ENCODE peak calls at places on chromosomes 7 and 10, in six cellular contexts. Q is stomach; I is naive thymus-derived CD4-positive, alpha-beta T cell; L is body of pancreas; G is IMR-90; B is H9. H is an unnamed sample. For H3K27me3, the result is how much of the 10 kb centered on the place peaks cover.

GRCh38 chr10:91198781-91199180 is 21.7 kb upstream of the PCGF5 start:
- DNase-seq in L (peak), I (no peak), B (no peak), G (peak), Q (no peak), H (no peak)

GRCh38 chr7:151135866-151136514 is 31.5 kb downstream of the GBX1 start:
- DNase-seq in G (no peak), L (no peak), Q (no peak), B (no peak), I (no peak), H (no peak)

GRCh38 chr10:4351723-4352565 is 474.1 kb upstream of the AKR1E2 start:
- DNase-seq in B (no peak), Q (no peak), L (no peak), G (peak), I (no peak), H (no peak)

GRCh38 chr7:69756235-69756634 is 158.0 kb downstream of the AUTS2 start:
- DNase-seq in L (no peak), I (no peak), Q (no peak), B (no peak), G (no peak), H (no peak)

GRCh38 chr10:93716771-93717170 is 14.4 kb upstream of the FRA10AC1 start:
- DNase-seq in L (no peak), B (no peak), Q (no peak), I (no peak), G (no peak), H (no peak)

GRCh38 chr10:119817991-119818888 is 54.4 kb downstream of the MCMBP start:
- DNase-seq in B (peak), G (peak), I (no peak), Q (peak), L (peak), H (peak)

GRCh38 chr10:74888947-74889661 is 62.7 kb downstream of the KAT6B start:
- DNase-seq in Q (no peak), G (no peak), L (peak), B (no peak), I (no peak), H (no peak)

GRCh38 chr7:75565129-75565528 is 73.0 kb downstream of the SPDYE5 start:
- DNase-seq in I (no peak), Q (peak), L (peak), G (peak), B (no peak), H (peak)

GRCh38 chr7:130444230-130444629 is 3.4 kb upstream of the CEP41 start:
- DNase-seq in B (no peak), G (peak), I (no peak), L (no peak), Q (no peak), H (peak)

GRCh38 chr10:52308251-52309031 is 5.6 kb upstream of the DKK1 start:
- DNase-seq in L (peak), Q (peak), I (peak), G (peak), B (peak), H (peak)

GRCh38 chr10:11933837-11934236 is 108.8 kb downstream of the UPF2 start:
- DNase-seq in I (no peak), B (no peak), L (no peak), Q (no peak), G (no peak), H (no peak)

GRCh38 chr10:48788551-48788950 is 103.9 kb downstream of the WDFY4 start:
- DNase-seq in I (no peak), Q (no peak), B (no peak), L (no peak), G (no peak), H (no peak)

GRCh38 chr7:151514461-151515396 is 5.0 kb downstream of the RHEB start:
- DNase-seq in L (no peak), G (no peak), I (no peak), B (no peak), Q (no peak), H (no peak)

GRCh38 chr10:1624240-1624639 is 113.1 kb downstream of the ADARB2 start:
- DNase-seq in I (no peak), B (no peak), L (no peak), Q (no peak), G (no peak), H (no peak)

GRCh38 chr7:133912916-133913697 is 214.0 kb upstream of the LRGUK start:
- DNase-seq in I (no peak), G (peak), B (no peak), Q (no peak), L (no peak), H (no peak)

GRCh38 chr7:127446842-127447241 is 54.3 kb upstream of the ZNF800 start:
- DNase-seq in L (no peak), B (no peak), Q (no peak), I (no peak), G (no peak), H (no peak)

GRCh38 chr7:7799138-7799537 is 80.7 kb upstream of the RPA3 start:
- DNase-seq in B (no peak), L (no peak), I (no peak), Q (no peak), G (peak), H (no peak)

GRCh38 chr7:90563286-90563685 is 32.8 kb upstream of the CDK14 start:
- DNase-seq in G (no peak), Q (no peak), L (no peak), B (no peak), I (no peak), H (no peak)

GRCh38 chr10:30160431-30160982 is 101.1 kb upstream of the JCAD start:
- DNase-seq in Q (no peak), G (no peak), L (no peak), I (no peak), B (no peak), H (no peak)

GRCh38 chr7:101156866-101157589 is 2.8 kb downstream of the AP1S1 start:
- DNase-seq in L (no peak), G (no peak), I (no peak), B (peak), Q (no peak), H (peak)

GRCh38 chr10:130359711-130360110 is 223.5 kb downstream of the GLRX3 start:
- DNase-seq in B (no peak), Q (peak), L (no peak), G (no peak), I (no peak), H (no peak)

GRCh38 chr7:602341-603141 is 82.9 kb upstream of the PDGFA start:
- DNase-seq in L (peak), G (no peak), B (no peak), Q (no peak), I (peak), H (peak)

GRCh38 chr7:156662269-156662668 is 21.7 kb downstream of the RNF32 start:
- DNase-seq in L (no peak), G (no peak), Q (no peak), B (no peak), I (no peak), H (no peak)

GRCh38 chr7:111138196-111138569 is 47.3 kb downstream of the LRRN3 start:
- DNase-seq in Q (no peak), L (peak), B (no peak), G (peak), I (peak), H (no peak)

GRCh38 chr7:18320971-18321567 is 174.5 kb upstream of the HDAC9 start:
- DNase-seq in I (no peak), Q (no peak), B (no peak), G (peak), L (peak), H (peak)

GRCh38 chr7:100583132-100584045 is 2.5 kb downstream of the LRCH4 start:
- DNase-seq in Q (peak), L (peak), G (peak), B (peak), I (peak), H (peak)

GRCh38 chr10:11532329-11532728 is 79.1 kb downstream of the USP6NL start:
- DNase-seq in B (no peak), I (no peak), L (no peak), G (peak), Q (no peak), H (no peak)

DNA sequence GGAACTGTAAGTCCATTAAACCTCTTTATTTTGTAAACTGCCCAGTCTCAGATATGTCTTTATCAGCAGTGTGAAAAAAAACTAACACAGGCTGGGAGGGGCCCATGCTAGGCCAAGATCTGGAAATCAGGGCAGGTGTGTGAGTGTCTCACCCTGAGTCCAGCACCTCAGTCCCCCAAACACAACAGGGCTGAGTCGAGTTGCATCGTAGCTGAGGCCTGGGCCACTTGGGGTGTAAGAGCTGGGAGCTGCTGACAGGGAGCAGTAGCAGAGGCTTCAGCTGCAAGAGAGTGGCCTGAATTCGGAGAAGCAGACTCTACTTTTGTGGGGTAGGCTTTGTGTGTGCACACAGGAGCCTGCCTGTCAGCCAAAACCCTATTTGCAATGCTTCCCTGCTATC is 553.1 kb downstream of the PTPRN2 start:
- DNase-seq in Q (no peak), G (no peak), L (no peak), B (no peak), I (no peak), H (no peak)
- H3K27me3 ChIP-seq in Q (under half), G (under half), L (under half), B (under half), I (under half), H (under half)

GRCh38 chr7:139526578-139527544 is 3.4 kb downstream of the CLEC2L start:
- DNase-seq in I (no peak), G (peak), B (no peak), L (no peak), Q (no peak), H (peak)

GRCh38 chr7:139523199-139523941 is at the start of gene CLEC2L:
- DNase-seq in Q (no peak), G (no peak), I (no peak), L (no peak), B (no peak), H (peak)

GRCh38 chr7:139523988-139524815 is 717 bp downstream of the CLEC2L start:
- DNase-seq in I (no peak), G (no peak), B (no peak), L (no peak), Q (no peak), H (no peak)

GRCh38 chr7:139525750-139526149 is 2.3 kb downstream of the CLEC2L start:
- DNase-seq in L (no peak), B (no peak), G (no peak), I (no peak), Q (no peak), H (no peak)

DNA sequence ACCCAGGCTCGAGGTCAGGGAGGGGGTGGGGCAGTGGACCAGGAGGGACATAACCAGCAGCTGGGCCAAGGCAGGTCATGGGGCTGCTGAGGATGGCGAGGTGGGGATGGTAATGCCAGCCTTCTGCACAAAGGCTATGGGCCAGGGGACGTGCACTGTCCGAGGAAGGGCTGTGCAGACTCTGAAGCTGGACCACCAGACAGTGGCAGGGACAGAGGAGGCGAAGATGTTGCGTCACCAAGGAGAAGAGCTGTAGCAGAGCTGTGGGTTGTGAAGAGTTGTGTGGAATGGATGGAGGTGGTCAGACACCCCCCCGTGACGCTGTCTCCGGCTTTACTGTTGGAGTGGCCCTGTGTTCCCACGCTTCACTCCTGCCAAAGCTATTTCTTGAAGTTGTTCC is 1.8 kb downstream of the CLEC2L start:
- DNase-seq in L (no peak), G (no peak), B (no peak), Q (no peak), I (no peak), H (no peak)
- H3K27me3 ChIP-seq in L (under half), G (under half), B (under half), Q (under half), I (under half), H (under half)

DNA sequence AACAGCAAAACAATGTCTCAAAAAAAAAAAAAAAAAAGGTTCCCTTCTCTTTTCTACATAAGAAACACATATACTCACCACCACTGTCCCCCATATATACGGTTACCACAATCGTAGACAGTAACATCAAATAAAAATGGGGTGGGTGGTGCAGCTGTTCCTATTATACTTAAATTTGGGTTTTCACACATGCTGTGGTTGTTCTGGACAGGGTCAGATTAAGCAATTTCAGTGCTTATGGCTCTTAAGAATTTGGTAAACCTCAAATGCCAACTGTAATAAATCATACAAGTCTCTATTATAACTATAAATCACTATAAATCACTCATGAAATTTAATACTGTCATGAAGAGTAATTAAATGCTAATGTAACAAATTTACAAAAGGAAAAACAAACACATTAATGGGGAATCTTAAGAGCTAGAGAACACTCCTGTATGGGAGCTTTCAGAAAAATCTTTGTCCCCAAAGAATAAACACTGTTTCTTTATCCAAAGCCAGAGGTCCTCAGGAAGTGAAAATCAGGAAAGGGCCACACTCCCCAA is 143.6 kb downstream of the GLI3 start:
- DNase-seq in Q (no peak), B (no peak), I (no peak), L (no peak), G (no peak), H (no peak)
- H3K27me3 ChIP-seq in Q (under half), B (half or more), I (under half), L (under half), G (under half), H (under half)

GRCh38 chr7:31056775-31057346 is 4.8 kb downstream of the ADCYAP1R1 start:
- DNase-seq in G (no peak), I (no peak), L (no peak), Q (no peak), B (peak), H (peak)

GRCh38 chr7:31052841-31053601 is 913 bp downstream of the ADCYAP1R1 start:
- DNase-seq in B (no peak), I (no peak), Q (no peak), L (no peak), G (no peak), H (peak)

GRCh38 chr7:31053986-31054385 is 1.9 kb downstream of the ADCYAP1R1 start:
- DNase-seq in Q (no peak), I (no peak), B (no peak), G (no peak), L (no peak), H (peak)

GRCh38 chr7:31055501-31055900 is 3.4 kb downstream of the ADCYAP1R1 start:
- DNase-seq in B (no peak), Q (no peak), L (no peak), I (no peak), G (no peak), H (peak)

DNA sequence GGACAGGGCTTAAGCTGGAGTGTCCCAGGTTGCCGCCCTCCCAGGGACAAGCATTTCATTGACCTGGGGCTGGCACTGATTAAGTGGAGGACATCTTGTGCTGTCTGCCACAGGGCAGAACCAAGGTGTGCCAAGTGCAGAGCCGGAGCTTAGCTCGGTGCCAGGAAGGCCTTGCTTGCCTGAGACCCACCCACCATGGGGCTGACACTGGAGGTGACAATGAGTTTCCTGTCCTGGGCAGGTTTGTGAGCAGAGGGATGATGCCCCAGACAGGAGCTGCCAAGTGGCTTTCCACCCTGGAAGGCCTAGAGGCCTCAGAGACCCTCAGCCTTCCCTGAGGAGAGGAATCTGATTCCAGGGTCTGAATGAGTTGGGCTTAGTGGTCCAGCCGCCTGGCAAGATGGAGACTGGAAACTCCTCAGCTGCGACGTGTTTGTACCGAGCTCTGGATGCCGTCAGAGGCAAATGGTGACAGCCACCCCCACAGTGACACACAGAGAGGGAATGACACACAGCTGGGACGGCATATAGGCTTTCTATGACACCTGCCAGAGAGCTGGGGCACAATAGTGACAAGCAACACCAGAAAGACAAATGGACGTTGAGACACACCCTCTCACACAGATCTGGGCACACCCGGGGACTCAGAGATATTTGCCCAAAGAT is 2.6 kb downstream of the ADCYAP1R1 start:
- DNase-seq in L (no peak), Q (no peak), I (no peak), B (no peak), G (no peak), H (peak)
- H3K27me3 ChIP-seq in L (under half), Q (under half), I (under half), B (under half), G (under half), H (under half)

GRCh38 chr7:88758355-88759215 is 915 bp upstream of the ZNF804B start:
- DNase-seq in B (peak), Q (no peak), G (no peak), I (no peak), L (peak), H (no peak)

GRCh38 chr7:88759956-88760515 is 536 bp downstream of the ZNF804B start:
- DNase-seq in L (peak), Q (no peak), G (no peak), I (no peak), B (no peak), H (no peak)

GRCh38 chr7:88757371-88757770 is 2.1 kb upstream of the ZNF804B start:
- DNase-seq in L (no peak), B (no peak), G (no peak), Q (no peak), I (no peak), H (no peak)

GRCh38 chr7:88759216-88759955 is at the start of gene ZNF804B:
- DNase-seq in Q (no peak), I (peak), G (no peak), B (peak), L (peak), H (no peak)

DNA sequence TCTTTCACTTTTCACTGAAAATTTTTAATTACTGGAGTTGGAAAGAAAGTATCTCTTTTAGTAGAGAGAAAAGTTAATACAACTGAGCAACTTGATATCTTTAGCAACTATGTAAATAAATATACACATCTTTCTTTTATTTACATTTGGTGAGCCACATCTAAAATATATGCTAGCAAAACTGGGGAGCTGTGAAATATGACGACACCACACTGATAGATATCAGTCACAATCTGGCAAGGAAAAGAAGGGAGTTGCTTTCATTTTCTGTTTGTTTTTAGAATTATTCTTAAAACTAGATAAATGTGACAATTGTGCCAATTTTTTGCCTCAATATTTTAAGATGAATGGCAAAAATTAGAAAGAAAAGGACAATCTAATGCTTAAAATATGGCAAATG is 2.7 kb upstream of the ZNF804B start:
- DNase-seq in L (no peak), I (no peak), Q (no peak), B (no peak), G (no peak), H (no peak)
- H3K27me3 ChIP-seq in L (under half), I (under half), Q (under half), B (under half), G (under half), H (under half)

GRCh38 chr10:100812978-100813377 is 67.6 kb downstream of the PAX2 start:
- DNase-seq in G (no peak), B (no peak), I (no peak), L (no peak), Q (no peak), H (peak)
- H3K27me3 ChIP-seq in G (half or more), B (under half), I (under half), L (under half), Q (half or more), H (half or more)

H was measured in osteoblast.